ENCODE peak calls at places on chromosomes 11 and 22, in nine cellular contexts. L, I, Z, C, Y, M, T, N and H are unnamed samples.

GRCh38 chr11:111604392-111605009 is 2.3 kb downstream of the SIK2 start:
- DNase-seq in C (peak; percentile 29), N (peak; percentile 48), T (no peak), Y (peak; percentile 67), M (no peak), L (no peak), Z (no peak), I (no peak), H (no peak)

GRCh38 chr11:126492331-126492730 is 136.8 kb downstream of the ST3GAL4 start:
- DNase-seq in I (no peak), N (no peak), L (no peak), Y (no peak), Z (peak; percentile 26), C (no peak), T (no peak), M (no peak), H (no peak)

GRCh38 chr11:46564459-46564858 is 29.4 kb downstream of the AMBRA1 start:
- DNase-seq in Y (no peak), I (no peak), C (no peak), M (no peak), L (no peak), T (no peak), Z (no peak), N (no peak), H (peak; percentile 74)

GRCh38 chr11:133600876-133601275 is 68.6 kb upstream of the OPCML start:
- DNase-seq in L (no peak), Y (no peak), Z (no peak), N (no peak), T (no peak), C (no peak), M (no peak), I (no peak), H (no peak)

GRCh38 chr22:37775785-37776638 is 31.7 kb upstream of the GCAT start:
- DNase-seq in T (no peak), Z (no peak), Y (no peak), L (no peak), N (no peak), M (no peak), C (no peak), I (no peak), H (peak; percentile 92)

GRCh38 chr11:65121447-65121864 is 478 bp downstream of the FAU start:
- DNase-seq in I (no peak), M (no peak), Y (peak; percentile 49), T (peak; percentile 64), C (no peak), N (no peak), L (no peak), Z (no peak), H (no peak)

GRCh38 chr11:68670208-68670992 is 13.9 kb upstream of the GAL start:
- DNase-seq in M (no peak), N (no peak), I (no peak), Z (no peak), Y (peak; percentile 9), C (no peak), L (no peak), T (no peak), H (no peak)

GRCh38 chr11:3094223-3094824 is 37.1 kb upstream of the CARS1 start:
- DNase-seq in Z (no peak), C (no peak), M (no peak), L (no peak), I (no peak), N (no peak), Y (no peak), T (no peak), H (no peak)

GRCh38 chr11:94639901-94640721 is 72.9 kb downstream of the PIWIL4 start:
- DNase-seq in I (no peak), N (peak; percentile 53), T (no peak), Z (peak; percentile 53), C (no peak), Y (no peak), L (no peak), M (no peak), H (no peak)

GRCh38 chr22:28187612-28188011 is 268.6 kb upstream of the PITPNB start:
- DNase-seq in T (no peak), Y (no peak), I (no peak), C (no peak), M (no peak), Z (no peak), L (no peak), N (no peak), H (no peak)

GRCh38 chr11:62839050-62840015 is at the start of gene WDR74:
- DNase-seq in M (peak; percentile 97), Y (peak; percentile 96), N (peak; percentile 80), I (peak; percentile 82), L (peak; percentile 94), T (peak; percentile 95), C (peak; percentile 84), Z (peak; percentile 96), H (peak; percentile 86)

GRCh38 chr22:44151661-44152060 is 29.1 kb upstream of the PARVG start:
- DNase-seq in N (no peak), L (no peak), Y (no peak), M (no peak), C (no peak), T (no peak), I (no peak), Z (no peak), H (no peak)

GRCh38 chr22:19079691-19080090 is 42.5 kb downstream of the DGCR2 start:
- DNase-seq in I (no peak), L (peak; percentile 27), T (peak; percentile 21), Z (no peak), C (no peak), M (no peak), N (no peak), Y (no peak), H (no peak)

GRCh38 chr11:119206512-119207299 is 567 bp downstream of the CBL start:
- DNase-seq in Y (peak; percentile 54), T (peak; percentile 70), C (no peak), L (peak; percentile 66), I (no peak), M (peak; percentile 64), N (no peak), Z (peak; percentile 72), H (no peak)

GRCh38 chr11:126189109-126189929 is 22.1 kb downstream of the RPUSD4 start:
- DNase-seq in Z (no peak), I (no peak), T (no peak), C (no peak), M (no peak), N (no peak), L (no peak), Y (peak; percentile 87), H (no peak)

GRCh38 chr11:32280339-32280738 is 155.0 kb downstream of the WT1 start:
- DNase-seq in I (no peak), N (no peak), Z (no peak), T (no peak), C (no peak), M (no peak), Y (no peak), L (no peak), H (no peak)

DNA sequence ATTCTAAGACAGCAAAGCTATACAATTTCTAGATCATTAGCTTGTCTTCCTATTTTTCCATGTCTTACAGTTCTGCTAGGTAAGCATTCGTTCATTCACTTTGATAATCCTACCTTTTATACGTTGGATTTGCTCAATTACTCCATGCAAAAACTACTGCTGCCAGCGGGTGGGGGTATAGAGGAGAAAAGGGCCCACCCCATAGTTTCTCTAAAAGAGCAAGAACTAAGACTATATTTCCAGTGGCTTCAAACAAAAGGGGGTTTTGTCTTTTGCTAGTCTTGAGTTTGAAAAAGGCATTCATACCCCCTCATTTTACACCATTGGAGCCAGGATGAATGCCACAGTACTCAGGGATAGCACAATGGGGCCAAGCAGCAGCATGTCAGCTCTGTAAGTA is 155.7 kb downstream of the WT1 start:
- DNase-seq in Z (no peak), L (no peak), N (no peak), T (no peak), I (no peak), C (no peak), Y (no peak), M (no peak), H (no peak)
- TF ChIP-seq CTCF in Z (no peak), L (no peak), N (peak; percentile 48), T (no peak), I (no peak), C (no peak), Y (no peak), M (no peak), H (peak; percentile 29)

DNA sequence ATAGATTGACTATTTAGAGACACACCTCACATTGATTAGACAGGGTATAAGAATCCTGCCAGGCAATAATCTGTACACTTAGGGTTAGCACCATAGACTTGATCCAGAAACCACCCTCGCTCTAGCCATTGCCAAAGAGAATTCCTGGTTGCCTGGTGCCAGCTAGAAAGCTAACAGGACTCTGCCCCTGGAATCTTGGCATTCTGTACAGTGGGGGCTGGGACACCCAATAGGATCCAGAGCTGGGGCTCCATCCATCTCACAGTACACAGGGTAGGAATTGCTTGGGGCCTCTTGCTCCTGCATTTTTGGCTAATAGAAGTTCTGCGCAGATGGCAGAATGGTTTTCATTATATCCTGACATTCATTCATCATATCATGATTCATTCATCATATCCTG is 3.0 kb upstream of the APLNR start:
- DNase-seq in C (no peak), Y (no peak), I (no peak), M (no peak), T (peak; percentile 92), Z (no peak), L (no peak), N (no peak), H (no peak)
- H3K27ac ChIP-seq in C (no peak overlapping the region), Y (no peak overlapping the region), I (no peak overlapping the region), M (no peak overlapping the region), T (no peak overlapping the region), Z (no peak overlapping the region), L (no peak overlapping the region), N (no peak overlapping the region), H (no peak overlapping the region)

DNA sequence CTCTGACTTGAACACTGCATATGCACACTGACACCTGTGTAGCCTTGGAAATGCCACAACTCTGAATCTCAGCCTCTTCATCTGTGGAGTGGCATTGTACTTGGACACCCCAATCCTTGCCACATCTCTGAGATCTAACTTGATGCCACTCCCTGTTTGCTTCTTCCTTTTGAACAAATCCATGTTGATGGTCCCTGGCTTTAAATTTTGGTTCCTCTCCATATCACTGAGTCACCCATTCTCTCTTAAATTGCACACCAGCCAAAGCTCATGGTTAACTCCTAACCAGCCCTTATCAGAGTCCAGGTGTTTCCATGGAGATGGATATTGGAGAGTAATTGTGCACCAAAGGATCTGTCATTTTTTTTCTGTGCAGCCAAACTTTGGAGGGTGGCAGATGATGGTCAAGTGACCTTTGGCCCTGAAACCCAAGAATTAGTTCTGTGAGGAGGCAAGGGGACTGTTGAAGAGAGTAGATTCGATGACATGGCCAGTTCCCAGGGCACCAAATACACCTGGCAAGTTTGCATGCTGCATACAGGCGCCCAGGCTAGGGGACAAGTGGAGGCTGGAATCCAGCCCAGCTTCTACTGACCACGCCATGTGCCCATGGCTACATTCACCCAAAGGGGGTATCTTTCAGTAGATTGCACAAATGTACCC is 25.1 kb upstream of the PAMR1 start:
- DNase-seq in L (no peak), I (no peak), N (no peak), Y (no peak), C (no peak), T (no peak), M (no peak), Z (no peak), H (no peak)
- H3K4me1 ChIP-seq in L (no peaks in the 10 kb centered on the region), I (no peaks in the 10 kb centered on the region), N (peaks cover 11% of the 10 kb centered on the region), Y (no peaks in the 10 kb centered on the region), C (peaks cover 3% of the 10 kb centered on the region), T (no peaks in the 10 kb centered on the region), M (no peaks in the 10 kb centered on the region), Z (no peaks in the 10 kb centered on the region), H (peaks cover 16% of the 10 kb centered on the region)

DNA sequence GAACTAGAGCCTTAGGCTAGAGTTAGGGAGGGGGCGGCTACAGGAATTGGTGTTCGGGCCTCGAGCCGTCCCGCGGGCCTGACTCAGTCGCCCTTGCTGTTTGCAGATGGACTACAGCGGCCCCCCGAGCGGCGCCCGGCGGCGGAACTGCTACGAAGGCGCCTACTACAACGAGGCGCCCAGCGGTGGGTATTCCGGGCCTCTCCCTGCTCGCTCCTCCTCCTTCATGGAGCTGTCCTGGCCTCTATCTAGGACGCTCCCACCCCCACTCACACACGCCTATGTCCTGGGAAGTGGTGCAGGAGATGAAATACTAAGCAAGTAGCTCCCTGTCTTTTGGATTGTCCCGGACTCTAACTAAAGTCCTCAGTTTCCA is 1.4 kb downstream of the MYOD1 start:
- DNase-seq in Y (no peak), Z (peak; percentile 84), L (no peak), T (no peak), M (no peak), N (no peak), C (no peak), I (no peak), H (no peak)
- TF ChIP-seq CTCF in Y (no peak), Z (no peak), L (no peak), T (no peak), M (no peak), N (no peak), C (no peak), I (no peak), H (no peak)